ENCODE peak calls at places on chromosomes 2 and 18, in ten cellular contexts. O, K, N, D, A, H, W, M, F and E are unnamed samples.
A peak's percentile ranks its signal among the peaks of the same experiment; 100 is the strongest.

GRCh38 chr2:147829106-147829505 is 15.7 kb upstream of the ACVR2A start:
- DNase-seq in O (no peak), K (peak; percentile 53), N (no peak), D (no peak), A (no peak), H (no peak), W (no peak), M (no peak), F (no peak), E (no peak)

GRCh38 chr2:216082805-216083204 is 1.1 kb downstream of the TMEM169 start:
- DNase-seq in O (peak; percentile 68), K (no peak), N (peak; percentile 42), D (no peak), A (no peak), H (no peak), W (no peak), M (no peak), F (no peak), E (peak; percentile 7)

GRCh38 chr2:30872797-30873196 is 65.6 kb upstream of the CAPN13 start:
- DNase-seq in O (peak; percentile 53), K (no peak), N (no peak), D (no peak), A (no peak), H (no peak), W (no peak), M (no peak), F (no peak), E (no peak)

GRCh38 chr2:81872043-81872442 is 1567.5 kb upstream of the LRRTM1 start:
- DNase-seq in O (no peak), K (no peak), N (no peak), D (no peak), A (no peak), H (no peak), W (no peak), M (no peak), F (no peak), E (no peak)

GRCh38 chr2:234960091-234961088 is 8.6 kb downstream of the SH3BP4 start:
- DNase-seq in O (no peak), K (peak; percentile 53), N (no peak), D (no peak), A (no peak), H (no peak), W (no peak), M (no peak), F (no peak), E (no peak)

GRCh38 chr2:180979935-180980184 is 545 bp upstream of the UBE2E3 start:
- DNase-seq in O (no peak), K (no peak), N (no peak), D (no peak), A (no peak), H (no peak), W (no peak), M (no peak), F (no peak), E (no peak)

GRCh38 chr2:114940785-114941458 is 498.5 kb downstream of the DPP10 start:
- DNase-seq in O (no peak), K (no peak), N (no peak), D (no peak), A (no peak), H (no peak), W (no peak), M (no peak), F (no peak), E (no peak)

GRCh38 chr2:216002274-216002673 is 11.1 kb downstream of the MREG start:
- DNase-seq in O (no peak), K (no peak), N (no peak), D (no peak), A (no peak), H (no peak), W (no peak), M (no peak), F (no peak), E (no peak)

GRCh38 chr18:22872894-22873537 is 60.1 kb upstream of the RBBP8 start:
- DNase-seq in O (no peak), K (no peak), N (no peak), D (no peak), A (no peak), H (no peak), W (no peak), M (no peak), F (no peak), E (no peak)

GRCh38 chr18:70659026-70659726 is 370.3 kb downstream of the SOCS6 start:
- DNase-seq in O (no peak), K (peak; percentile 42), N (no peak), D (peak; percentile 29), A (peak; percentile 54), H (no peak), W (no peak), M (no peak), F (no peak), E (no peak)

GRCh38 chr18:79869591-79870368 is 72.0 kb downstream of the KCNG2 start:
- DNase-seq in O (no peak), K (no peak), N (no peak), D (no peak), A (peak; percentile 42), H (no peak), W (no peak), M (no peak), F (no peak), E (no peak)

GRCh38 chr2:3645745-3646389 is 12.1 kb upstream of the ALLC start:
- DNase-seq in O (no peak), K (no peak), N (no peak), D (no peak), A (no peak), H (no peak), W (no peak), M (no peak), F (no peak), E (no peak)

GRCh38 chr2:67938053-67938452 is 124.8 kb downstream of the C1D start:
- DNase-seq in O (no peak), K (no peak), N (no peak), D (no peak), A (no peak), H (no peak), W (no peak), M (peak; percentile 19), F (no peak), E (no peak)

GRCh38 chr18:13565228-13565627 is 161.1 kb downstream of the FAM210A start:
- DNase-seq in O (no peak), K (no peak), N (no peak), D (no peak), A (no peak), H (no peak), W (peak; percentile 82), M (no peak), F (no peak), E (peak; percentile 97)

GRCh38 chr18:63206433-63207153 is 113.0 kb downstream of the BCL2 start:
- DNase-seq in O (no peak), K (no peak), N (no peak), D (no peak), A (no peak), H (no peak), W (no peak), M (no peak), F (no peak), E (no peak)

GRCh38 chr2:77479895-77480294 is 42.3 kb downstream of the LRRTM4 start:
- DNase-seq in O (no peak), K (no peak), N (peak; percentile 25), D (no peak), A (no peak), H (no peak), W (no peak), M (no peak), F (no peak), E (no peak)
- H3K27ac ChIP-seq in O (no peak overlapping the region), K (no peak overlapping the region), N (no peak overlapping the region), D (no peak overlapping the region), A (no peak overlapping the region), H (no peak overlapping the region), W (no peak overlapping the region), M (no peak overlapping the region), F (no peak overlapping the region), E (no peak overlapping the region)

DNA sequence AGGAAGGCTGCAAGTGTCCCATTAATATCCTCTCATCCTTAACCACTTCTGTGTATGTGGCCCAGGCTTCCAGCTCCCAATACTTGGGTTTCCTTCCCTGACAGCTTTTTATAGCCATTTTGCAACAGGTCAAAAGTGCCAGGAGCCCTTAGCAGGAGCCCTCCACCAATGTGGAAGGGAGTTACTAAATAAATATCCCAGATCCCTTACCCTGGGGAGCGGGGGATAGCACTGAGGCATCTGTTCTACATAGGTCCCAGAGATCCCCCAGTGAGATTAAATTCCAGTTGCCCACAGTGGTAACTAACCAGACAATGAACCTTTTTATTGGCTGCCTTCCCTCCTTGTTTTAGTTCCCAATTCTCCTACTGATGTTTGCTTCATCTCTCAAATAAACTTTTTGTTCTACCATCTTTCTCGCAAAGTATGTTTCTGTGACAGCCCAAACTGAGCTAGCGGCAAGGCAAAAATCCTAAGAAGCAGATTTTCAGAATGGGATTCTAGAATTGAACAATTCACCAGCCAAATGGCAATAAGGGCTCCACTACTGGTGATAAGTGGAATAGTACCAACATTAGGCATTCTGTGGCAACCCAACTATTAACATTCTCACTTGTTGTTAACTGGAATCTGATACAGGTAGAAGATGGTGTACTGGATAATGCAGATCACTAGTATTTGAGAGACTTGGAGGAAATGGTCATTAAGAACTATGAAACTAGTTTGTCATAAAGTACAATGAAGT is 83.9 kb upstream of the MAPRE2 start:
- DNase-seq in O (no peak), K (no peak), N (peak; percentile 72), D (no peak), A (no peak), H (no peak), W (no peak), M (no peak), F (no peak), E (no peak)
- H3K27ac ChIP-seq in O (no peak overlapping the region), K (no peak overlapping the region), N (no peak overlapping the region), D (no peak overlapping the region), A (no peak overlapping the region), H (no peak overlapping the region), W (peak overlapping the region; percentile 74), M (no peak overlapping the region), F (no peak overlapping the region), E (no peak overlapping the region)

DNA sequence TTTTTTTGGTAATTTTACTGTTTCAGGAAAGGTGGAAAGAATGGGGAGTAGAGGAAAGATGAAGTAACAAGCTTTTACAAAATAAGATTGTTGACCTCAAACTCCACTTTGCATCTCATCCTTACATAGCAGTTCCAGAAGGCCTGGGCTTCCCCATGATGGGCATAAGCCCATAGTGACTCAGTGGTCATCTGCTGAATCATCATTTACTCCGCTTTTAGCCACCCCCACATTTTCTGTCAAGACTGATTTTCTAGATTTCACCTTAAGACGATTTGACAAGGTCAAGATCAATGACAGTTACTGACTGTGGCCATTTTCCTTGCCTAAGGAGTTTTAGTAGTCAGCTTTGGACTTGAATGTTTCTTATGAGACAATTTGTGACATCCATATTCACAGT is 49.4 kb downstream of the PLEKHM3 start:
- DNase-seq in O (no peak), K (peak; percentile 44), N (no peak), D (no peak), A (no peak), H (no peak), W (no peak), M (no peak), F (no peak), E (no peak)
- H3K27ac ChIP-seq in O (no peak overlapping the region), K (no peak overlapping the region), N (no peak overlapping the region), D (no peak overlapping the region), A (no peak overlapping the region), H (no peak overlapping the region), W (no peak overlapping the region), M (no peak overlapping the region), F (no peak overlapping the region), E (no peak overlapping the region)

DNA sequence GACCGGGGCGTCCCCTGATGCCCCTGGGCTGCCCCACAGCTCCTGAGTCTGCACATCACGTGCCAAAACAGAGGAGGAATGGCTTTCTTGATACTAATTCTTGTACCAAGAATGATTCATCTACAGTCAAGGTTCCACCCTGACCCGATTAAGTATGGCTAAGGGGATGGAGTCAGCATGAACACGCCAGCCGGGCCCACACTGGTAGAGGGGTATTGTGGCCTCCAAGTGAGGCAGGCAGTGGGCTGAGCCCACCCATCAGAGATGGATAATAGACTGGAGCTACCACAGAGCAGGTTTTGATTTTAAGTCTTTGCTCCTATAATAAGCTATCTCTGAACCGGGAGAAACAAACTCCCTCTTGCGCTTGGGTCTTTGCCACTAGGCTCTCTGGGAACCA is 17.9 kb upstream of the GNAL start:
- DNase-seq in O (no peak), K (no peak), N (no peak), D (no peak), A (no peak), H (no peak), W (no peak), M (no peak), F (no peak), E (no peak)
- H3K27ac ChIP-seq in O (no peak overlapping the region), K (no peak overlapping the region), N (no peak overlapping the region), D (no peak overlapping the region), A (no peak overlapping the region), H (no peak overlapping the region), W (no peak overlapping the region), M (no peak overlapping the region), F (no peak overlapping the region), E (no peak overlapping the region)